ENCODE peak calls at places on chromosome 13, in nine cellular contexts. H is ELF-1; U is head of caudate nucleus; V is cardiac muscle cell; K is GM12891; J is CD4-positive, alpha-beta T cell; B is memory B cell; Z is hepatic stellate cell; E is fibroblast of villous mesenchyme. W is an unnamed sample.

GRCh38 chr13:73248711-73249580 is 190.1 kb downstream of the KLF5 start:
- DNase-seq in H (peak; percentile 14), U (no peak), V (peak; percentile 29), K (no peak), J (no peak), B (no peak), Z (no peak), E (peak; percentile 74), W (peak; percentile 29)

GRCh38 chr13:30373727-30374126 is 48.6 kb upstream of the UBE2L5 start:
- DNase-seq in H (no peak), U (no peak), V (no peak), K (no peak), J (no peak), B (no peak), Z (no peak), E (no peak), W (no peak)

GRCh38 chr13:30463820-30464495 is 1.8 kb downstream of the HMGB1 start:
- DNase-seq in H (peak; percentile 55), U (peak; percentile 67), V (peak; percentile 56), K (no peak), J (peak; percentile 62), B (peak; percentile 69), Z (peak; percentile 40), E (peak; percentile 70), W (peak; percentile 69)

GRCh38 chr13:99980201-99981114 is 1.1 kb upstream of the ZIC2 start:
- DNase-seq in H (peak; percentile 77), U (no peak), V (peak; percentile 85), K (no peak), J (no peak), B (peak; percentile 40), Z (peak; percentile 83), E (peak; percentile 52), W (peak; percentile 81)

GRCh38 chr13:79090552-79091159 is 315.4 kb downstream of the RBM26 start:
- DNase-seq in H (peak; percentile 5), U (no peak), V (no peak), K (no peak), J (no peak), B (no peak), Z (no peak), E (peak; percentile 1), W (no peak)

GRCh38 chr13:71039440-71039839 is 827.6 kb downstream of the DACH1 start:
- DNase-seq in H (no peak), U (no peak), V (no peak), K (no peak), J (no peak), B (no peak), Z (no peak), E (no peak), W (no peak)

GRCh38 chr13:30708541-30708940 is 26.8 kb upstream of the ALOX5AP start:
- DNase-seq in H (no peak), U (no peak), V (no peak), K (no peak), J (no peak), B (no peak), Z (peak; percentile 27), E (peak; percentile 73), W (no peak)

GRCh38 chr13:33789757-33790156 is 28.2 kb upstream of the RFC3 start:
- DNase-seq in H (no peak), U (no peak), V (no peak), K (no peak), J (no peak), B (no peak), Z (no peak), E (no peak), W (no peak)

GRCh38 chr13:38202730-38203129 is 146.9 kb upstream of the UFM1 start:
- DNase-seq in H (no peak), U (no peak), V (no peak), K (no peak), J (no peak), B (no peak), Z (peak; percentile 1), E (peak; percentile 11), W (no peak)

GRCh38 chr13:36552334-36552733 is 120.0 kb downstream of the CCNA1 start:
- DNase-seq in H (no peak), U (no peak), V (no peak), K (no peak), J (no peak), B (no peak), Z (no peak), E (no peak), W (no peak)

GRCh38 chr13:37357548-37357947 is 241.0 kb downstream of the POSTN start:
- DNase-seq in H (no peak), U (no peak), V (no peak), K (no peak), J (no peak), B (no peak), Z (no peak), E (no peak), W (no peak)

GRCh38 chr13:39415403-39415802 is 187.6 kb downstream of the LHFPL6 start:
- DNase-seq in H (peak; percentile 38), U (peak; percentile 50), V (peak; percentile 57), K (no peak), J (no peak), B (no peak), Z (peak; percentile 26), E (peak; percentile 65), W (no peak)

GRCh38 chr13:113776231-113777125 is 17.5 kb downstream of the TMEM255B start:
- DNase-seq in H (no peak), U (no peak), V (no peak), K (no peak), J (no peak), B (no peak), Z (no peak), E (no peak), W (no peak)

GRCh38 chr13:27508802-27509201 is 58.4 kb upstream of the MTIF3 start:
- DNase-seq in H (no peak), U (no peak), V (no peak), K (no peak), J (no peak), B (no peak), Z (no peak), E (no peak), W (no peak)

W was measured in hepatocyte.